ENCODE peak calls at places on chromosomes 6 and 20, in six cellular contexts. T, O, S, U, K and Y are unnamed samples.

GRCh38 chr6:148457137-148457842 is 114.7 kb downstream of the SASH1 start:
- DNase-seq in K (no peak), O (peak), T (no peak), U (no peak), S (no peak), Y (no peak)

GRCh38 chr6:69164564-69165252 is 529.6 kb downstream of the ADGRB3 start:
- DNase-seq in O (no peak), K (no peak), U (no peak), T (no peak), S (no peak), Y (no peak)

GRCh38 chr20:47217482-47218446 is 138.7 kb downstream of the ZMYND8 start:
- DNase-seq in U (no peak), O (no peak), T (no peak), S (no peak), K (no peak), Y (no peak)

GRCh38 chr20:38145094-38146075 is 19.7 kb downstream of the TGM2 start:
- DNase-seq in O (peak), K (no peak), U (no peak), T (no peak), S (no peak), Y (no peak)

GRCh38 chr6:20876016-20876415 is 341.8 kb downstream of the CDKAL1 start:
- DNase-seq in K (no peak), O (peak), U (no peak), T (no peak), S (no peak), Y (no peak)

GRCh38 chr6:43725643-43726580 is 38.3 kb upstream of the MRPS18A start:
- DNase-seq in S (no peak), K (no peak), O (no peak), U (no peak), T (no peak), Y (no peak)

GRCh38 chr20:17647391-17648305 is 34.4 kb downstream of the RRBP1 start:
- DNase-seq in T (no peak), U (no peak), O (no peak), S (no peak), K (no peak), Y (no peak)

GRCh38 chr6:48183816-48184215 is 72.8 kb upstream of the PTCHD4 start:
- DNase-seq in S (no peak), O (peak), K (no peak), U (no peak), T (no peak), Y (no peak)

GRCh38 chr20:46220808-46221207 is 87.5 kb downstream of the CDH22 start:
- DNase-seq in U (no peak), K (peak), T (no peak), S (peak), O (no peak), Y (no peak)

GRCh38 chr20:9392892-9393857 is 121.2 kb upstream of the LAMP5 start:
- DNase-seq in T (peak), K (peak), U (no peak), S (peak), O (peak), Y (no peak)

GRCh38 chr6:5179917-5180316 is 80.8 kb downstream of the LYRM4 start:
- DNase-seq in U (no peak), S (no peak), O (no peak), K (no peak), T (no peak), Y (no peak)

GRCh38 chr6:37311666-37312473 is 41.9 kb upstream of the RNF8 start:
- DNase-seq in K (no peak), U (no peak), S (no peak), O (peak), T (no peak), Y (no peak)

GRCh38 chr6:151409679-151410078 is 18.3 kb upstream of the ZBTB2 start:
- DNase-seq in S (no peak), U (no peak), O (no peak), K (no peak), T (no peak), Y (no peak)

GRCh38 chr6:44396968-44397367 is 9.5 kb downstream of the CDC5L start:
- DNase-seq in K (no peak), O (no peak), U (no peak), T (no peak), S (no peak), Y (no peak)

GRCh38 chr20:31706607-31707257 is 15.9 kb downstream of the BCL2L1 start:
- DNase-seq in S (no peak), K (no peak), O (no peak), T (no peak), U (no peak), Y (no peak)

GRCh38 chr6:105270511-105270910 is 90.7 kb upstream of the POPDC3 start:
- DNase-seq in T (no peak), O (peak), S (no peak), U (no peak), K (no peak), Y (no peak)

GRCh38 chr6:79399499-79399898 is 137.7 kb downstream of the LCA5 start:
- DNase-seq in T (no peak), O (no peak), U (no peak), S (no peak), K (no peak), Y (no peak)

GRCh38 chr6:107585815-107586435 is 96.0 kb downstream of the SOBP start:
- DNase-seq in K (no peak), O (no peak), U (no peak), T (no peak), S (no peak), Y (no peak)

GRCh38 chr6:125931733-125932450 is 24.7 kb upstream of the HINT3 start:
- DNase-seq in O (no peak), T (no peak), U (no peak), S (no peak), K (no peak), Y (no peak)

GRCh38 chr6:126056355-126057004 is 70.1 kb downstream of the TRMT11 start:
- DNase-seq in S (no peak), K (no peak), O (no peak), T (no peak), U (no peak), Y (no peak)